ENCODE peak calls at places on chromosomes 5 and 9, in ten cellular contexts. B, A, O, F, G, I, J, V, M and X are unnamed samples.

GRCh38 chr5:27010646-27011045 is 27.7 kb downstream of the CDH9 start:
- DNase-seq in M (no peak), B (no peak), F (no peak), G (no peak), O (no peak), I (no peak), J (no peak), V (no peak), A (peak), X (no peak)

GRCh38 chr5:1246711-1247431 is 21.7 kb downstream of the SLC6A18 start:
- DNase-seq in G (peak), I (no peak), J (no peak), A (no peak), V (peak), M (no peak), B (no peak), O (no peak), F (no peak), X (no peak)

GRCh38 chr5:81972496-81972791 is 621 bp downstream of the ATG10 start:
- DNase-seq in I (no peak), A (no peak), M (no peak), J (no peak), F (no peak), G (no peak), O (no peak), V (no peak), B (no peak), X (no peak)

GRCh38 chr5:55737793-55738192 is at the start of gene DDX4:
- DNase-seq in B (no peak), O (no peak), F (no peak), M (no peak), A (no peak), J (no peak), I (no peak), G (peak), V (no peak), X (no peak)

GRCh38 chr5:150068472-150068871 is 17.9 kb downstream of the CSF1R start:
- DNase-seq in M (no peak), F (no peak), G (no peak), B (no peak), J (no peak), I (no peak), A (no peak), V (no peak), O (no peak), X (no peak)

GRCh38 chr5:170292509-170292908 is 5.1 kb downstream of the LCP2 start:
- DNase-seq in I (no peak), G (no peak), V (no peak), B (no peak), A (no peak), F (no peak), O (no peak), J (no peak), M (no peak), X (no peak)

GRCh38 chr5:92401492-92401891 is 1018.4 kb upstream of the ARRDC3 start:
- DNase-seq in A (no peak), F (no peak), I (no peak), M (no peak), O (no peak), B (no peak), V (peak), G (peak), J (no peak), X (no peak)

GRCh38 chr9:37364751-37365360 is 57.6 kb upstream of the GRHPR start:
- DNase-seq in I (no peak), J (no peak), A (no peak), V (no peak), B (no peak), G (peak), M (no peak), O (no peak), F (peak), X (no peak)

GRCh38 chr9:90022474-90022873 is 417.7 kb downstream of the GADD45G start:
- DNase-seq in J (no peak), F (no peak), G (no peak), M (no peak), O (no peak), V (no peak), B (no peak), I (no peak), A (peak), X (no peak)

GRCh38 chr5:126449751-126450271 is 26.6 kb downstream of the GRAMD2B start:
- DNase-seq in G (no peak), V (no peak), B (no peak), F (peak), J (no peak), A (peak), O (no peak), I (no peak), M (no peak), X (no peak)

GRCh38 chr5:148735301-148735700 is 81.0 kb upstream of the HTR4 start:
- DNase-seq in F (no peak), I (no peak), G (no peak), A (peak), J (no peak), B (no peak), V (no peak), O (no peak), M (no peak), X (no peak)

GRCh38 chr5:82522912-82523311 is 244.8 kb upstream of the RPS23 start:
- DNase-seq in I (no peak), M (no peak), A (no peak), F (no peak), B (no peak), V (no peak), O (no peak), J (no peak), G (no peak), X (no peak)

GRCh38 chr9:33350310-33350709 is 52.1 kb downstream of the AQP7 start:
- DNase-seq in B (no peak), V (no peak), F (no peak), M (no peak), G (no peak), I (no peak), O (no peak), A (peak), J (no peak), X (no peak)

GRCh38 chr9:8632493-8632892 is 832.9 kb upstream of the DMAC1 start:
- DNase-seq in F (no peak), V (no peak), B (no peak), M (no peak), I (no peak), O (no peak), A (no peak), J (no peak), G (no peak), X (no peak)

GRCh38 chr9:34536685-34537084 is 13.9 kb upstream of the ENHO start:
- DNase-seq in A (no peak), V (no peak), B (no peak), G (no peak), F (no peak), I (no peak), O (no peak), J (no peak), M (no peak), X (no peak)

GRCh38 chr9:26210338-26210851 is 532.2 kb upstream of the TUSC1 start:
- DNase-seq in G (no peak), J (no peak), O (no peak), I (no peak), A (peak), M (no peak), V (no peak), F (peak), B (peak), X (no peak)

GRCh38 chr5:6544561-6544935 is 88.3 kb downstream of the NSUN2 start:
- DNase-seq in J (no peak), M (no peak), V (no peak), O (no peak), B (no peak), I (no peak), A (no peak), G (no peak), F (no peak), X (no peak)

GRCh38 chr5:106020889-106021288 is 1649.8 kb downstream of the EFNA5 start:
- DNase-seq in G (no peak), J (no peak), V (no peak), B (no peak), O (no peak), I (no peak), M (no peak), F (peak), A (no peak), X (no peak)

GRCh38 chr9:121827251-121827967 is 176.0 kb downstream of the DAB2IP start:
- DNase-seq in M (no peak), J (no peak), I (no peak), O (no peak), A (no peak), B (no peak), F (no peak), G (no peak), V (no peak), X (no peak)

GRCh38 chr5:163757344-163757743 is 251.9 kb downstream of the MAT2B start:
- DNase-seq in G (no peak), J (no peak), M (no peak), I (no peak), B (no peak), F (no peak), O (no peak), A (no peak), V (no peak), X (no peak)

GRCh38 chr9:37197158-37198033 is 77.0 kb downstream of the ZCCHC7 start:
- DNase-seq in G (peak), J (no peak), V (peak), O (no peak), M (no peak), F (peak), I (peak), A (no peak), B (no peak), X (no peak)

GRCh38 chr9:77751341-77752091 is 103.4 kb upstream of the GNA14 start:
- DNase-seq in F (peak), J (peak), I (no peak), G (peak), B (no peak), V (peak), M (no peak), O (no peak), A (peak), X (no peak)

GRCh38 chr9:14018061-14018460 is 295.9 kb downstream of the NFIB start:
- DNase-seq in F (no peak), M (no peak), A (peak), V (no peak), O (no peak), J (no peak), I (no peak), G (no peak), B (no peak), X (no peak)

GRCh38 chr5:17118631-17119030 is 98.8 kb upstream of the BASP1 start:
- DNase-seq in J (peak), I (no peak), A (peak), M (peak), G (peak), O (no peak), F (peak), V (peak), B (peak), X (no peak)

GRCh38 chr5:39992617-39993203 is 567.9 kb upstream of the DAB2 start:
- DNase-seq in G (no peak), M (no peak), B (no peak), A (peak), V (no peak), F (no peak), J (no peak), O (no peak), I (no peak), X (no peak)

GRCh38 chr5:91137647-91138046 is 245.5 kb downstream of the ARRDC3 start:
- DNase-seq in G (no peak), A (no peak), V (no peak), O (no peak), B (no peak), I (no peak), M (no peak), F (no peak), J (no peak), X (no peak)

GRCh38 chr9:10875752-10876151 is 262.9 kb upstream of the PTPRD start:
- DNase-seq in V (no peak), J (no peak), O (no peak), M (no peak), G (no peak), A (peak), F (peak), B (no peak), I (no peak), X (no peak)

GRCh38 chr9:84122572-84122971 is 142.0 kb downstream of the RMI1 start:
- DNase-seq in G (no peak), O (no peak), I (no peak), M (no peak), A (no peak), J (no peak), F (no peak), V (no peak), B (no peak), X (no peak)

GRCh38 chr5:169161022-169161680 is 139.8 kb downstream of the SLIT3 start:
- DNase-seq in J (no peak), O (no peak), G (peak), A (peak), V (no peak), I (no peak), B (no peak), M (peak), F (peak), X (no peak)